ENCODE peak calls at places on chromosome 14, in five cellular contexts. R is stimulated activated CD4-positive, alpha-beta T cell treated with anti-CD3 and anti-CD28 coated beads, Interleukin-4, amount 100 ng/mL, for 1 hour; F is stimulated activated CD8-positive, alpha-beta memory T cell treated with anti-CD3 and anti-CD28 coated beads, Interleukin-12 subunit alpha, Interleukin-12 subunit beta, amount 100 ng/mL, for 1 hour; M is fibroblast of the conjunctiva; V is left lobe of liver. I is an unnamed sample.

GRCh38 chr14:54366726-54367707 is 29.8 kb upstream of the CDKN3 start:
- DNase-seq in R (peak), F (peak), M (peak), V (no peak), I (peak)

GRCh38 chr14:66119805-66120204 is 366.4 kb upstream of the CCDC196 start:
- DNase-seq in R (no peak), F (no peak), M (no peak), V (no peak), I (no peak)

GRCh38 chr14:51498411-51499227 is 153.1 kb upstream of the FRMD6 start:
- DNase-seq in R (no peak), F (no peak), M (no peak), V (no peak), I (no peak)

GRCh38 chr14:60657609-60657983 is 8.3 kb upstream of the SIX1 start:
- DNase-seq in R (no peak), F (no peak), M (no peak), V (no peak), I (no peak)

GRCh38 chr14:54722791-54723432 is 156.0 kb downstream of the SAMD4A start:
- DNase-seq in R (no peak), F (no peak), M (no peak), V (no peak), I (peak)

GRCh38 chr14:49892301-49892635 is 614 bp upstream of the ARF6 start:
- DNase-seq in R (no peak), F (no peak), M (peak), V (no peak), I (peak)

GRCh38 chr14:103854017-103854808 is 6.8 kb upstream of the PPP1R13B start:
- DNase-seq in R (no peak), F (no peak), M (no peak), V (no peak), I (no peak)

GRCh38 chr14:103144085-103144484 is 20.8 kb downstream of the TNFAIP2 start:
- DNase-seq in R (no peak), F (no peak), M (peak), V (no peak), I (no peak)

GRCh38 chr14:89447182-89447970 is 30.3 kb upstream of the FOXN3 start:
- DNase-seq in R (no peak), F (no peak), M (no peak), V (no peak), I (no peak)

GRCh38 chr14:35558680-35559079 is 24.7 kb downstream of the INSM2 start:
- DNase-seq in R (no peak), F (no peak), M (no peak), V (no peak), I (peak)

GRCh38 chr14:24037658-24038037 is 14.2 kb upstream of the CARMIL3 start:
- DNase-seq in R (no peak), F (no peak), M (no peak), V (no peak), I (no peak)

GRCh38 chr14:59126714-59127436 is 61.6 kb upstream of the DAAM1 start:
- DNase-seq in R (no peak), F (peak), M (peak), V (no peak), I (no peak)

GRCh38 chr14:96117101-96117897 is 78.1 kb downstream of the C14orf132 start:
- DNase-seq in R (no peak), F (no peak), M (no peak), V (no peak), I (no peak)

GRCh38 chr14:83975435-83976222 is 1554.3 kb upstream of the FLRT2 start:
- DNase-seq in R (no peak), F (no peak), M (no peak), V (no peak), I (no peak)

GRCh38 chr14:100285021-100285912 is 21.0 kb downstream of the SLC25A29 start:
- DNase-seq in R (peak), F (peak), M (no peak), V (peak), I (no peak)

GRCh38 chr14:52020315-52020714 is 31.0 kb downstream of the RTRAF start:
- DNase-seq in R (no peak), F (no peak), M (no peak), V (no peak), I (no peak)

GRCh38 chr14:95222870-95223398 is 65.6 kb upstream of the DICER1 start:
- DNase-seq in R (no peak), F (no peak), M (peak), V (peak), I (no peak)

GRCh38 chr14:94041551-94042346 is 15.6 kb downstream of the OTUB2 start:
- DNase-seq in R (no peak), F (no peak), M (peak), V (no peak), I (no peak)

GRCh38 chr14:51317373-51317772 is 77.3 kb downstream of the TMX1 start:
- DNase-seq in R (no peak), F (no peak), M (no peak), V (no peak), I (no peak)

GRCh38 chr14:22291406-22291805 is 297.6 kb downstream of the DAD1 start:
- DNase-seq in R (no peak), F (no peak), M (no peak), V (no peak), I (no peak)

GRCh38 chr14:95164506-95164905 is 7.2 kb upstream of the DICER1 start:
- DNase-seq in R (no peak), F (no peak), M (no peak), V (no peak), I (no peak)

GRCh38 chr14:102140027-102140749 is 491 bp downstream of the WDR20 start:
- DNase-seq in R (peak), F (peak), M (no peak), V (peak), I (no peak)

GRCh38 chr14:104805326-104805678 is 4.4 kb downstream of the ZBTB42 start:
- DNase-seq in R (no peak), F (no peak), M (peak), V (peak), I (no peak)

GRCh38 chr14:22432348-22432976 is 156.6 kb downstream of the DAD1 start:
- DNase-seq in R (no peak), F (no peak), M (peak), V (no peak), I (no peak)

GRCh38 chr14:65377576-65377975 is 35.0 kb upstream of the FUT8 start:
- DNase-seq in R (no peak), F (no peak), M (peak), V (no peak), I (no peak)

GRCh38 chr14:56817396-56817921 is 7.2 kb upstream of the OTX2 start:
- DNase-seq in R (no peak), F (no peak), M (no peak), V (no peak), I (no peak)

GRCh38 chr14:64218344-64219240 is 75.6 kb downstream of the ESR2 start:
- DNase-seq in R (no peak), F (no peak), M (no peak), V (peak), I (no peak)

GRCh38 chr14:103158688-103159087 is 35.4 kb downstream of the TNFAIP2 start:
- DNase-seq in R (no peak), F (no peak), M (no peak), V (no peak), I (no peak)

GRCh38 chr14:89635615-89636014 is 218.6 kb upstream of the FOXN3 start:
- DNase-seq in R (no peak), F (no peak), M (no peak), V (no peak), I (no peak)

GRCh38 chr14:73761621-73762355 is 47.6 kb upstream of the PNMA1 start:
- DNase-seq in R (no peak), F (no peak), M (no peak), V (no peak), I (no peak)

GRCh38 chr14:68703093-68703492 is 89.8 kb downstream of the ZFP36L1 start:
- DNase-seq in R (no peak), F (no peak), M (no peak), V (no peak), I (no peak)

GRCh38 chr14:50736932-50737419 is 68.9 kb upstream of the SAV1 start:
- DNase-seq in R (peak), F (no peak), M (no peak), V (no peak), I (no peak)

GRCh38 chr14:94192534-94192933 is 18.4 kb downstream of the PPP4R4 start:
- DNase-seq in R (no peak), F (no peak), M (no peak), V (no peak), I (no peak)

GRCh38 chr14:31278883-31279282 is 71.3 kb upstream of the HECTD1 start:
- DNase-seq in R (no peak), F (no peak), M (no peak), V (no peak), I (no peak)

GRCh38 chr14:31060253-31060875 is 34.2 kb upstream of the STRN3 start:
- DNase-seq in R (no peak), F (no peak), M (no peak), V (no peak), I (no peak)

GRCh38 chr14:53247596-53248370 is 94.7 kb upstream of the DDHD1 start:
- DNase-seq in R (no peak), F (no peak), M (no peak), V (no peak), I (no peak)

GRCh38 chr14:105087308-105087962 is 22.2 kb upstream of the GPR132 start:
- DNase-seq in R (no peak), F (no peak), M (no peak), V (no peak), I (no peak)

GRCh38 chr14:73467800-73468199 is 9.5 kb upstream of the NUMB start:
- DNase-seq in R (peak), F (no peak), M (no peak), V (no peak), I (no peak)

I was measured in hippocampal formation.